ENCODE peak calls at places on chromosomes 6 and 20, in eight cellular contexts. One of them, this sample, is unnamed.

GRCh38 chr6:27575594-27576361 is 102.9 kb upstream of the ZNF184 start:
- DNase-seq in testis: no peak
- DNase-seq in heart left ventricle: no peak
- DNase-seq in body of pancreas: no peak
- DNase-seq in lower leg skin: no peak
- DNase-seq in HCT116: peak
- DNase-seq in ovary: no peak
- DNase-seq in HepG2: peak
- DNase-seq in this sample: no peak

GRCh38 chr20:39468703-39469102 is 506.6 kb downstream of the DHX35 start:
- DNase-seq in testis: peak
- DNase-seq in HepG2: no peak
- DNase-seq in HCT116: no peak
- DNase-seq in heart left ventricle: no peak
- DNase-seq in body of pancreas: no peak
- DNase-seq in ovary: no peak
- DNase-seq in lower leg skin: no peak
- DNase-seq in this sample: no peak

GRCh38 chr6:33960345-33961313 is 156.8 kb upstream of the MLN start:
- DNase-seq in testis: no peak
- DNase-seq in heart left ventricle: no peak
- DNase-seq in HepG2: no peak
- DNase-seq in lower leg skin: no peak
- DNase-seq in body of pancreas: no peak
- DNase-seq in ovary: no peak
- DNase-seq in HCT116: no peak
- DNase-seq in this sample: no peak

GRCh38 chr20:19757487-19757972 is 528 bp upstream of the RIN2 start:
- DNase-seq in heart left ventricle: peak
- DNase-seq in body of pancreas: peak
- DNase-seq in testis: peak
- DNase-seq in HCT116: no peak
- DNase-seq in ovary: peak
- DNase-seq in HepG2: peak
- DNase-seq in lower leg skin: peak
- DNase-seq in this sample: peak

GRCh38 chr6:43584892-43585570 is 9.0 kb downstream of the POLH start:
- DNase-seq in body of pancreas: no peak
- DNase-seq in HCT116: no peak
- DNase-seq in heart left ventricle: no peak
- DNase-seq in ovary: no peak
- DNase-seq in HepG2: no peak
- DNase-seq in testis: no peak
- DNase-seq in lower leg skin: no peak
- DNase-seq in this sample: no peak

GRCh38 chr6:17355404-17355774 is 38.0 kb upstream of the CAP2 start:
- DNase-seq in lower leg skin: no peak
- DNase-seq in ovary: no peak
- DNase-seq in HepG2: no peak
- DNase-seq in HCT116: no peak
- DNase-seq in heart left ventricle: no peak
- DNase-seq in body of pancreas: no peak
- DNase-seq in testis: no peak
- DNase-seq in this sample: no peak

GRCh38 chr6:126919947-126920346 is 198.5 kb upstream of the RSPO3 start:
- DNase-seq in testis: no peak
- DNase-seq in lower leg skin: no peak
- DNase-seq in HepG2: no peak
- DNase-seq in body of pancreas: peak
- DNase-seq in HCT116: no peak
- DNase-seq in heart left ventricle: no peak
- DNase-seq in ovary: no peak
- DNase-seq in this sample: no peak

GRCh38 chr6:138774370-138774769 is 801 bp downstream of the CCDC28A start:
- DNase-seq in testis: no peak
- DNase-seq in lower leg skin: no peak
- DNase-seq in body of pancreas: no peak
- DNase-seq in heart left ventricle: no peak
- DNase-seq in HepG2: no peak
- DNase-seq in HCT116: no peak
- DNase-seq in ovary: no peak
- DNase-seq in this sample: no peak

GRCh38 chr20:44309763-44310663 is 989 bp downstream of the FITM2 start:
- DNase-seq in body of pancreas: peak
- DNase-seq in HepG2: no peak
- DNase-seq in heart left ventricle: peak
- DNase-seq in ovary: peak
- DNase-seq in lower leg skin: peak
- DNase-seq in testis: peak
- DNase-seq in HCT116: no peak
- DNase-seq in this sample: no peak

GRCh38 chr6:136866872-136867416 is 44.6 kb downstream of the PEX7 start:
- DNase-seq in HepG2: no peak
- DNase-seq in body of pancreas: no peak
- DNase-seq in heart left ventricle: no peak
- DNase-seq in HCT116: no peak
- DNase-seq in testis: no peak
- DNase-seq in lower leg skin: no peak
- DNase-seq in ovary: no peak
- DNase-seq in this sample: no peak

GRCh38 chr6:7146079-7146828 is 38.5 kb downstream of the RREB1 start:
- DNase-seq in ovary: no peak
- DNase-seq in heart left ventricle: peak
- DNase-seq in body of pancreas: peak
- DNase-seq in HCT116: no peak
- DNase-seq in testis: peak
- DNase-seq in HepG2: peak
- DNase-seq in lower leg skin: peak
- DNase-seq in this sample: no peak

GRCh38 chr20:63864545-63864977 is 509 bp upstream of the TPD52L2 start:
- DNase-seq in lower leg skin: no peak
- DNase-seq in HepG2: no peak
- DNase-seq in heart left ventricle: no peak
- DNase-seq in ovary: no peak
- DNase-seq in testis: no peak
- DNase-seq in HCT116: no peak
- DNase-seq in body of pancreas: no peak
- DNase-seq in this sample: no peak

GRCh38 chr6:17015144-17015543 is 86.7 kb upstream of the STMND1 start:
- DNase-seq in ovary: no peak
- DNase-seq in body of pancreas: no peak
- DNase-seq in lower leg skin: no peak
- DNase-seq in heart left ventricle: no peak
- DNase-seq in HCT116: no peak
- DNase-seq in testis: no peak
- DNase-seq in HepG2: no peak
- DNase-seq in this sample: peak

GRCh38 chr6:34120953-34121675 is 24.8 kb downstream of the GRM4 start:
- DNase-seq in HepG2: no peak
- DNase-seq in lower leg skin: no peak
- DNase-seq in body of pancreas: no peak
- DNase-seq in ovary: no peak
- DNase-seq in HCT116: no peak
- DNase-seq in heart left ventricle: no peak
- DNase-seq in testis: no peak
- DNase-seq in this sample: no peak

GRCh38 chr20:30921286-30922071 is 336.0 kb upstream of the DEFB115 start:
- DNase-seq in HepG2: no peak
- DNase-seq in HCT116: no peak
- DNase-seq in body of pancreas: no peak
- DNase-seq in lower leg skin: no peak
- DNase-seq in ovary: no peak
- DNase-seq in heart left ventricle: no peak
- DNase-seq in testis: no peak
- DNase-seq in this sample: no peak

GRCh38 chr6:28336284-28337024 is 506 bp upstream of the ZSCAN31 start:
- DNase-seq in HCT116: no peak
- DNase-seq in ovary: no peak
- DNase-seq in body of pancreas: peak
- DNase-seq in lower leg skin: no peak
- DNase-seq in HepG2: peak
- DNase-seq in testis: peak
- DNase-seq in heart left ventricle: no peak
- DNase-seq in this sample: no peak

GRCh38 chr6:79544939-79545450 is 7.8 kb upstream of the LCA5 start:
- DNase-seq in ovary: peak
- DNase-seq in testis: peak
- DNase-seq in body of pancreas: peak
- DNase-seq in heart left ventricle: peak
- DNase-seq in lower leg skin: peak
- DNase-seq in HepG2: peak
- DNase-seq in HCT116: peak
- DNase-seq in this sample: peak

DNA sequence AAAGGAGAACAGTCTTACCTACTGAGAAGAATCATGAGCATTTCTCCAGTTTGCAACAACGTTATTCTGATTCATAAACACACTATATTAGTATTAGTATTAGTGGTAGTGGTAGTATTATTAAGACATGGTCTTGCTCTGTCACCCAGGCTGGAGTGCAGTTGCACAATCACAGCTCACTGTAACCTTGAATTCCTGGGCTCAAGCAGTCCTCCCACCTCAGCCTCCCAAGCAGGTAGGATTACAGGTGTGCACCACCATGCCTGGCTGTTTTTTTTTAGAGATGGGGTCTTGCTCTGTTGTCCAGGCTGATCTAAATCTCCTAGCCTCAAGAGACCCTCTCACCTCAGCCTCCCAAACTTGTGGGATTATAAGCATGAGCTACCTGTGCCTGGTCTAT is 363.5 kb downstream of the SAMD5 start:
- DNase-seq in heart left ventricle: no peak
- DNase-seq in ovary: no peak
- DNase-seq in lower leg skin: no peak
- DNase-seq in HCT116: no peak
- DNase-seq in HepG2: no peak
- DNase-seq in testis: no peak
- DNase-seq in body of pancreas: no peak
- DNase-seq in this sample: no peak
- H3K4me3 ChIP-seq in heart left ventricle: no peak
- H3K4me3 ChIP-seq in ovary: no peak
- H3K4me3 ChIP-seq in lower leg skin: no peak
- H3K4me3 ChIP-seq in HCT116: no peak
- H3K4me3 ChIP-seq in HepG2: no peak
- H3K4me3 ChIP-seq in testis: no peak
- H3K4me3 ChIP-seq in body of pancreas: no peak
- H3K4me3 ChIP-seq in this sample: no peak

GRCh38 chr20:45892049-45892816 is 1.1 kb downstream of the CTSA start:
- DNase-seq in testis: peak
- DNase-seq in ovary: no peak
- DNase-seq in lower leg skin: no peak
- DNase-seq in HCT116: no peak
- DNase-seq in heart left ventricle: no peak
- DNase-seq in HepG2: peak
- DNase-seq in body of pancreas: no peak
- DNase-seq in this sample: no peak
- TF ChIP-seq POLR2A in testis: no peak
- TF ChIP-seq POLR2A in ovary: no peak
- TF ChIP-seq POLR2A in lower leg skin: no peak
- TF ChIP-seq POLR2A in HCT116: no peak
- TF ChIP-seq POLR2A in heart left ventricle: no peak
- TF ChIP-seq POLR2A in HepG2: no peak
- TF ChIP-seq POLR2A in body of pancreas: no peak
- TF ChIP-seq POLR2A in this sample: no peak

GRCh38 chr20:48759631-48760245 is 68.1 kb downstream of the PREX1 start:
- DNase-seq in body of pancreas: no peak
- DNase-seq in ovary: no peak
- DNase-seq in testis: no peak
- DNase-seq in HCT116: no peak
- DNase-seq in HepG2: no peak
- DNase-seq in heart left ventricle: no peak
- DNase-seq in lower leg skin: no peak
- DNase-seq in this sample: no peak

GRCh38 chr20:48760403-48760889 is 67.4 kb downstream of the PREX1 start:
- DNase-seq in testis: no peak
- DNase-seq in ovary: no peak
- DNase-seq in HCT116: no peak
- DNase-seq in heart left ventricle: no peak
- DNase-seq in body of pancreas: peak
- DNase-seq in lower leg skin: no peak
- DNase-seq in HepG2: no peak
- DNase-seq in this sample: no peak

GRCh38 chr20:48761023-48761785 is 66.6 kb downstream of the PREX1 start:
- DNase-seq in HCT116: no peak
- DNase-seq in heart left ventricle: peak
- DNase-seq in testis: peak
- DNase-seq in lower leg skin: no peak
- DNase-seq in ovary: no peak
- DNase-seq in HepG2: no peak
- DNase-seq in body of pancreas: peak
- DNase-seq in this sample: no peak

GRCh38 chr20:48761914-48762313 is 65.9 kb downstream of the PREX1 start:
- DNase-seq in testis: no peak
- DNase-seq in heart left ventricle: no peak
- DNase-seq in ovary: no peak
- DNase-seq in body of pancreas: no peak
- DNase-seq in lower leg skin: no peak
- DNase-seq in HCT116: no peak
- DNase-seq in HepG2: no peak
- DNase-seq in this sample: no peak

DNA sequence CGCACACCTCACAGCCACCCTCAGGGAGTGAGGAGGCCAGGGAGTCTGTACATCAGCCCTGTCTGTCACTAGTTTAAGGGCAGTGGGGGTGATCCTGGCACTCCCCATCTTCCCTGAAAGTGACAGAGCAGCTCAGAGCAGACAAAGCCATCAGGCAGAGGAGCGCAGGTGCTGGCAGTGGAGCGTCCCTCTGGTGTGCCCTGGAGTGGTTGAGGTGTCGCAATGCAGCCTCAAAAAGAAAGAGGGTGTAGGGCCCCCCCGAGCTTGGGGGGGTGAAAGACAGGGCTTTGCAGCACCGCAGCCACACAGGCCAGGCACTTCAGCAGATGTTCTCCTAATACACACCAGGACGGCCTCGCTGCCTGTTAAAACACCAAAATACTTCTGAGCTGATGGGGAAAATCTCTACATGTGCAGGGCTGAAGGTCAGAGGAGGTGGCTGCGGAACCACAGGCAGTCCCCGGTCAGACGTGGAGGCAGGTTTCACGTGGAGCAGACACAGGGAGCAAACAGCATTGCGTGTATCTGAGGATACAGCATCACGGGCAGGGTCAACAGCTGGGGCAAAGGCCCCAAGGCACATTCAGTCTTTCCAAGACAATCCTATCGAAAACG is 69.5 kb downstream of the PREX1 start:
- DNase-seq in body of pancreas: peak
- DNase-seq in testis: no peak
- DNase-seq in HepG2: no peak
- DNase-seq in HCT116: no peak
- DNase-seq in lower leg skin: no peak
- DNase-seq in heart left ventricle: no peak
- DNase-seq in ovary: no peak
- DNase-seq in this sample: no peak
- H3K4me3 ChIP-seq in body of pancreas: no peak
- H3K4me3 ChIP-seq in testis: no peak
- H3K4me3 ChIP-seq in HepG2: no peak
- H3K4me3 ChIP-seq in HCT116: no peak
- H3K4me3 ChIP-seq in lower leg skin: no peak
- H3K4me3 ChIP-seq in heart left ventricle: no peak
- H3K4me3 ChIP-seq in ovary: no peak
- H3K4me3 ChIP-seq in this sample: no peak

GRCh38 chr20:54058420-54059139 is 11.8 kb downstream of the BCAS1 start:
- DNase-seq in testis: peak
- DNase-seq in ovary: no peak
- DNase-seq in body of pancreas: no peak
- DNase-seq in HepG2: no peak
- DNase-seq in HCT116: no peak
- DNase-seq in lower leg skin: no peak
- DNase-seq in heart left ventricle: no peak
- DNase-seq in this sample: no peak
- TF ChIP-seq POLR2A in testis: no peak
- TF ChIP-seq POLR2A in ovary: no peak
- TF ChIP-seq POLR2A in body of pancreas: no peak
- TF ChIP-seq POLR2A in HepG2: no peak
- TF ChIP-seq POLR2A in HCT116: no peak
- TF ChIP-seq POLR2A in lower leg skin: no peak
- TF ChIP-seq POLR2A in heart left ventricle: no peak
- TF ChIP-seq POLR2A in this sample: no peak